ENCODE peak calls at places on chromosomes 3 and 15, in four cellular contexts. V is CD4-positive, CD25-positive, alpha-beta regulatory T cell; P is uterus; Z is heart left ventricle. N is an unnamed sample.
A peak's percentile ranks its signal among the peaks of the same experiment; 100 is the strongest.

GRCh38 chr3:10955694-10956453 is 36.7 kb upstream of the SLC6A1 start:
- DNase-seq in V (no peak), P (peak; percentile 32), Z (peak; percentile 58), N (no peak)

GRCh38 chr3:129650256-129650872 is 43.9 kb upstream of the PLXND1 start:
- DNase-seq in V (peak; percentile 76), P (peak; percentile 84), Z (peak; percentile 65), N (peak; percentile 57)

GRCh38 chr3:69866988-69867720 is 127.9 kb downstream of the MITF start:
- DNase-seq in V (no peak), P (no peak), Z (no peak), N (no peak)

GRCh38 chr3:48088056-48088748 is 72.0 kb upstream of the MAP4 start:
- DNase-seq in V (no peak), P (no peak), Z (no peak), N (no peak)

GRCh38 chr3:55157736-55158135 is 229.9 kb upstream of the LRTM1 start:
- DNase-seq in V (no peak), P (no peak), Z (no peak), N (no peak)

GRCh38 chr3:127031845-127032244 is 48.9 kb downstream of the PLXNA1 start:
- DNase-seq in V (no peak), P (no peak), Z (no peak), N (no peak)

GRCh38 chr3:144923051-144923450 is 951.4 kb downstream of the DIPK2A start:
- DNase-seq in V (no peak), P (no peak), Z (no peak), N (no peak)

GRCh38 chr15:53536479-53537120 is 222.9 kb downstream of the WDR72 start:
- DNase-seq in V (no peak), P (no peak), Z (no peak), N (no peak)

GRCh38 chr3:11379238-11379823 is 107.1 kb downstream of the ATG7 start:
- DNase-seq in V (peak; percentile 57), P (no peak), Z (no peak), N (no peak)

GRCh38 chr3:64916937-64917336 is 229.1 kb upstream of the ADAMTS9 start:
- DNase-seq in V (no peak), P (no peak), Z (no peak), N (no peak)

GRCh38 chr15:53869806-53870073 is 108.5 kb upstream of the UNC13C start:
- DNase-seq in V (no peak), P (no peak), Z (no peak), N (no peak)

GRCh38 chr3:8757551-8758518 is 11.6 kb downstream of the OXTR start:
- DNase-seq in V (no peak), P (peak; percentile 45), Z (no peak), N (peak; percentile 58)

DNA sequence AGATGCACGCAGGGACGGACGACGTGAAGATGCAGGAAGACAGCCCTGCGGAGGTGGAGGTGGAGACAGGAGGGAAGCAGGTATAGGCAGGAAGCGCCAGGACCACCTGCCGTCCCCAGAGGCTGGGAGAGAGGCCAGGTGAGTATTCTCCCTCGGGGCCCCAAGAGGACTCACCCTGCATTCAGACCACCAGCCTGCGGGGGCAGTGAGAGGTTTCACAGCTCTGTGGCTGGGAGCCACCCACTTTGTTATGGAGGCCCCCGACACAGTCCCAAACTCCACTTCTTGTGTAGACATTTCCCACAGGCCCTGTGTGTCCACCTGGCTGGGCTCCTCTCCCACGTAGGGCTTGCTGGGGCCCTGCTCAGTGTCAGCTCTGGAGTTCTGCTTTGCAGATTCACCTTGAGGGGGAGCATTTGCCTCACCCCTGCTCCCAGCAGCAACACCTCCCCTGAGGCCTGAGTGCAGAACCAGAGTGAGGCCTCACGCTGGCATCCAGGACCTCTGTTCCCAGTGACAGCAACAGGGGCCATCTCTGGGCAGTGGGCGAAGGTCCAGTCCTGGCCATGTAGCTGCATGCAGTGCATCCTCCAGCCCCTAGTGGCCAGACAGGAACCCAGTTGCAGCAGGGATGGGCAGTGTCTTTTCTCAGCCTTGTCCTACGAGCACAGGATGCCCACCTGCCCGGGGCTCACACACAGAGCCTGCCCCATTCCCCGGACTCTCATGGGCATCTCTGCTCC is 119.4 kb upstream of the IQSEC1 start:
- DNase-seq in V (no peak), P (no peak), Z (no peak), N (no peak)
- H3K4me3 ChIP-seq in V (no peak overlapping the region), P (no peak overlapping the region), Z (no peak overlapping the region), N (no peak overlapping the region)

DNA sequence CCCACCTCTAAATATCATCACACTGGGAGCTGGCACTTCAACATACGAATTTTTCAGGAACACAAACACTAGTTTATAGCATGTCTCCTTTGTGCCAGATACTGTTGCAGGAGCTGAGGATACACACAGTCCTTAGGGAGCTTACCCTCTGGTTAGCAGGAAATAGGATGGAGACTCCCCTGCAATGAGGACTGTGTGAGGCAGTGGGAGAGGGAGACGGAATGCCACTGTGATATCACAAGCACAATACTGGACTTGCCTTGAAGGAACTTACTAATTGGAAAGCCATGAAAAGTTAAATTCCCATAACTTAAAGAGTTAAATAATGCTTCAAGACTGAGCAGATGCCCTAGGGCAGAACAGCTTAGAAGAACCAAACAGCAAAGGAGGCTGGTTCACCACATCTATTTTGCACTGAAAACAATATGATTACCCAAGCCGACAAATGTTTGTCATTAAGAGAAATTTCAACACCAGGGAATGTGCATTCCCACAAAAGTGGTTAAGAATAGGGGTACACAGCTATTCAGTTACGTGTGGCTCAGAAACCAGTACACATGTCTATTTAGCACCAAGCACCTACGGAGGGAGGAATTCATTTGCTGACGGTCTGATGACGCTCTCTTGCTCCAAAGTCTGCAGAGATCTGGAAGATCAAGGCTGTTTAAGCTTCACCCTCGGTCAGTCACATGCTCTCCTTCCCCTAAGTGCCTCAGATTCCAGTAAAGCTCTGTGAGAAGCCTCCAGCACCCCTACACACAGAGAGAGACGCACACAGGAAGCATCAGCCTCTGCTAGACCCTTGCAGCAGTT is 5.2 kb downstream of the TBC1D2B start:
- DNase-seq in V (no peak), P (peak; percentile 30), Z (no peak), N (peak; percentile 83)
- H3K4me3 ChIP-seq in V (peak overlapping the region; percentile 65), P (no peak overlapping the region), Z (no peak overlapping the region), N (no peak overlapping the region)

GRCh38 chr3:31064021-31064420 is 169.6 kb upstream of the GADL1 start:
- DNase-seq in V (no peak), P (no peak), Z (no peak), N (no peak)
- H3K4me3 ChIP-seq in V (no peak overlapping the region), P (no peak overlapping the region), Z (no peak overlapping the region), N (no peak overlapping the region)

GRCh38 chr3:15262021-15262420 is 56.0 kb downstream of the CAPN7 start:
- DNase-seq in V (no peak), P (no peak), Z (no peak), N (no peak)

GRCh38 chr3:15261274-15261673 is 55.2 kb downstream of the CAPN7 start:
- DNase-seq in V (no peak), P (no peak), Z (no peak), N (no peak)

GRCh38 chr3:15263120-15263519 is 57.1 kb downstream of the CAPN7 start:
- DNase-seq in V (no peak), P (no peak), Z (no peak), N (no peak)

GRCh38 chr3:15258720-15259119 is 52.7 kb downstream of the CAPN7 start:
- DNase-seq in V (no peak), P (no peak), Z (no peak), N (no peak)

DNA sequence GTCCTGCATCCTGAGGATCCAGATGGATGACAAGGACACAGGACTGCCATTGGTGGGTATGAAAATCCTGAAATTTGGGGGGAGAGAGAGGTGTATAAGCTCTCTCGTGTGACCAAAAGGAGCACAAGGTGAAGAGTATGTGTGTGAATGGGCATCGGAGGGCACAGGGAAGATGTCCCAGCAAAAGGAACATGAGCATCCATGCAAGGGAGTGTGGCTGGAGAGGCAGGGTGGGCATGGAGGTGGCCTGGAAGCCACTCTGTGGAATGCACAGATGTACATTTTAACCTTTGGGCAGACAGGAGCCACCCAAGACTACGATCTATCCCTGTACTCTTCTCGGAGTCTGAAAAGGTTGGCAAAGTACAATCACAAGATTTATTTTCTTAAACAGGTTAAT is 54.5 kb downstream of the CAPN7 start:
- DNase-seq in V (no peak), P (no peak), Z (no peak), N (no peak)
- H3K4me3 ChIP-seq in V (no peak overlapping the region), P (no peak overlapping the region), Z (no peak overlapping the region), N (no peak overlapping the region)

GRCh38 chr15:63599401-63600000 is 2.3 kb downstream of the FBXL22 start:
- DNase-seq in V (peak; percentile 37), P (peak; percentile 65), Z (peak; percentile 72), N (no peak)
- H3K4me3 ChIP-seq in V (peak overlapping the region; percentile 66), P (peak overlapping the region; percentile 51), Z (peak overlapping the region; percentile 3), N (peak overlapping the region; percentile 55)

GRCh38 chr15:85621096-85621495 is 173.6 kb downstream of the KLHL25 start:
- DNase-seq in V (no peak), P (no peak), Z (no peak), N (no peak)

GRCh38 chr15:85624241-85624855 is 170.4 kb downstream of the KLHL25 start:
- DNase-seq in V (peak; percentile 41), P (no peak), Z (no peak), N (no peak)

GRCh38 chr15:85620321-85621044 is 174.2 kb downstream of the KLHL25 start:
- DNase-seq in V (no peak), P (no peak), Z (no peak), N (no peak)

GRCh38 chr15:85623648-85624047 is 171.1 kb downstream of the KLHL25 start:
- DNase-seq in V (no peak), P (no peak), Z (no peak), N (no peak)

DNA sequence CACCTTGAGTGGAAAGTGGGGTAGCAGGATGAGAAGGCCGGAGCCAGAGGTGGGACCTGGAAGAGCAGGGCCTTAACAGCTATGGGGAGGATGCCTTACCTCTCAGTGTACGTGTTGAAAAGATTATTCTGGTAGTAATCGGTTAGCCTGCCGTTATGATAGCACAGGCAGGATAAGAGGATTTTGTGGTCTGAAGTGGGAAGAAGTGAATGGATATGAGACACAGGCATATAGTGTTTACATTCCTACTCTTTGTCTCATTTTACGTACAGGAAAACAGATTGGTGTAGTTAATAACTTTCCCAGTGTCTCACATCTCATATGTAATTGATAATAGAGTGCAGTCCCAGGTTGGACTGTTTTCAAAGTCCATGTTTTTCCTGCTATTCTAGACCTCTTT is 172.3 kb downstream of the KLHL25 start:
- DNase-seq in V (no peak), P (no peak), Z (no peak), N (no peak)
- H3K4me3 ChIP-seq in V (no peak overlapping the region), P (peak overlapping the region; percentile 64), Z (peak overlapping the region; percentile 6), N (peak overlapping the region; percentile 2)

N was measured in skeletal muscle cell.